ENCODE peak calls at places on chromosomes 2 and 18, in six cellular contexts. V is activated gamma-delta T cell treated with Interleukin-2 at 50 U/mL for 16 hours, J is sigmoid colon, Q is HTR-8/SVneo, X is T-helper 1 cell, L is RWPE1. M is an unnamed sample.

GRCh38 chr2:134233733-134234135 is 20.1 kb upstream of the MGAT5 start:
- DNase-seq in L (no peak), V (no peak), Q (no peak), J (no peak), X (no peak), M (no peak)

GRCh38 chr2:43311276-43311675 is 84.9 kb upstream of the ZFP36L2 start:
- DNase-seq in V (no peak), J (no peak), X (no peak), L (no peak), Q (no peak), M (no peak)

GRCh38 chr2:110143982-110144381 is 28.4 kb upstream of the MALL start:
- DNase-seq in L (no peak), V (no peak), J (no peak), X (no peak), Q (no peak), M (no peak)

GRCh38 chr2:184767059-184767458 is 168.7 kb downstream of the ZNF804A start:
- DNase-seq in J (no peak), Q (no peak), V (no peak), X (no peak), L (no peak), M (no peak)

GRCh38 chr18:75408554-75409506 is 18.7 kb downstream of the SMIM21 start:
- DNase-seq in L (peak), Q (peak), J (no peak), X (no peak), V (no peak), M (no peak)

GRCh38 chr2:212294816-212295215 is 243.8 kb downstream of the ERBB4 start:
- DNase-seq in X (no peak), L (no peak), J (no peak), Q (no peak), V (no peak), M (no peak)

GRCh38 chr2:181106789-181107418 is 126.5 kb downstream of the UBE2E3 start:
- DNase-seq in L (peak), V (no peak), X (no peak), Q (peak), J (no peak), M (no peak)

GRCh38 chr18:31148580-31148979 is 14.1 kb downstream of the DSC1 start:
- DNase-seq in Q (no peak), V (no peak), L (no peak), X (no peak), J (no peak), M (no peak)

GRCh38 chr18:70382032-70382431 is 93.2 kb downstream of the SOCS6 start:
- DNase-seq in X (no peak), J (no peak), V (no peak), L (no peak), Q (no peak), M (no peak)

GRCh38 chr2:100822587-100823248 is 2.8 kb downstream of the NPAS2 start:
- DNase-seq in Q (no peak), X (no peak), J (no peak), L (peak), V (no peak), M (no peak)

GRCh38 chr2:224751996-224752698 is 36.0 kb upstream of the CCDC195 start:
- DNase-seq in V (no peak), J (no peak), Q (no peak), L (no peak), X (no peak), M (no peak)

GRCh38 chr18:58272779-58273500 is 228.9 kb downstream of the NEDD4L start:
- DNase-seq in J (no peak), V (no peak), L (no peak), Q (no peak), X (no peak), M (no peak)